ENCODE peak calls at places on chromosomes 1 and 21, in four cellular contexts. P is brain microvascular endothelial cell, Q is fibroblast of pulmonary artery, S is tibial nerve. D is an unnamed sample.

GRCh38 chr1:226639631-226640061 is 91.1 kb downstream of the STUM start:
- DNase-seq in S (no peak), Q (no peak), P (no peak), D (no peak)

GRCh38 chr21:41507521-41508414 is at the start of gene TMPRSS2:
- DNase-seq in P (no peak), Q (no peak), S (no peak), D (no peak)

GRCh38 chr1:201889092-201889968 is 632 bp downstream of the SHISA4 start:
- DNase-seq in Q (no peak), P (no peak), S (no peak), D (no peak)

GRCh38 chr1:41330588-41331545 is 30.4 kb upstream of the FOXO6 start:
- DNase-seq in S (no peak), Q (no peak), P (no peak), D (no peak)

GRCh38 chr21:15264084-15264483 is 199.3 kb upstream of the NRIP1 start:
- DNase-seq in S (no peak), Q (no peak), P (no peak), D (no peak)

GRCh38 chr1:67140460-67140859 is 5.7 kb upstream of the C1orf141 start:
- DNase-seq in S (no peak), Q (no peak), P (no peak), D (no peak)

GRCh38 chr1:157551694-157552693 is at the start of gene FCRL5:
- DNase-seq in P (no peak), S (no peak), Q (no peak), D (no peak)

GRCh38 chr1:43177691-43178090 is 5.6 kb downstream of the CFAP57 start:
- DNase-seq in S (no peak), P (no peak), Q (no peak), D (no peak)

GRCh38 chr1:8332806-8333205 is 14.9 kb downstream of the SLC45A1 start:
- DNase-seq in S (no peak), Q (no peak), P (no peak), D (no peak)

GRCh38 chr21:46636550-46637289 is 1.2 kb downstream of the PRMT2 start:
- DNase-seq in P (no peak), S (no peak), Q (no peak), D (no peak)

GRCh38 chr1:40769815-40770214 is 13.8 kb upstream of the KCNQ4 start:
- DNase-seq in P (no peak), S (no peak), Q (no peak), D (no peak)

GRCh38 chr1:151680812-151681211 is 35.8 kb downstream of the CELF3 start:
- DNase-seq in P (peak), Q (peak), S (no peak), D (peak)
- H3K4me3 ChIP-seq in P (no peak), Q (no peak), S (no peak), D (no peak)

GRCh38 chr1:23664837-23665795 is 26.5 kb upstream of the RPL11 start:
- DNase-seq in P (peak), S (peak), Q (peak), D (peak)
- TF ChIP-seq CTCF in P (peak), S (no peak), Q (peak), D (peak)

GRCh38 chr1:35536551-35537162 is 20.5 kb downstream of the KIAA0319L start:
- DNase-seq in P (no peak), Q (no peak), S (no peak), D (no peak)
- H3K4me3 ChIP-seq in P (no peak), Q (no peak), S (no peak), D (no peak)

DNA sequence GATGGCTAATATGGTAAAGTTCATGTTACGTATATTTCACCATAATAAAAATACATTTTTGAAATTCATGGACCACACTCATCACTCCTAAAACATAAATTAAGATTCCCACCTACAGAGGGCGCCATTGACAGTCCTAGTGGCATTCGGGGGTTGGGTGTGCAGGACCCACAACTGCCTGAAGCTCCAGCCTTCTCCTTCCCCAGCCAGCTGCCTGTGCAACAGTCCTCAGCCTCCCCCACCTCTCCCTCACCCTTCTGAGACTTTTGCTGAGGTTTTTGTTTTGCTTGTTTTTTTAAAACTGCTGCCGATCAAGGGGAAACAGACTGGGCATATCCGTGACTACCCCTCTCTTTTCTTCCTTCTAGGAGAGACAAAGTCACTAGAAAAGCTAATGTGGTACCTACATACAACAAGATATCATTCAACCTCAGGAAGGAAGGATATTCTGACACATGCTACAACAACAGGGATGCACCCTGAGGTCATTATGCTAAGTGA is 9.3 kb upstream of the EVA1C start:
- DNase-seq in P (peak), Q (peak), S (peak), D (peak)
- TF ChIP-seq CTCF in P (peak), Q (peak), S (peak), D (peak)

D was measured in AG10803.